ENCODE peak calls at places on chromosomes 5 and 9, in five cellular contexts. Z is IMR-90, L is SK-N-SH, X is K562, S is HepG2. F is an unnamed sample.
A peak's percentile ranks its signal among the peaks of the same experiment; 100 is the strongest.

GRCh38 chr5:127080001-127080478 is 6.7 kb upstream of the C5orf63 start:
- DNase-seq in X (no peak), L (no peak), Z (no peak), S (no peak), F (no peak)

GRCh38 chr5:20972419-20972925 is 984.5 kb upstream of the CDH18 start:
- DNase-seq in Z (peak; percentile 1), L (peak; percentile 0), X (no peak), S (peak; percentile 3), F (peak; percentile 69)

GRCh38 chr9:126459965-126460843 is 133.6 kb downstream of the MVB12B start:
- DNase-seq in L (no peak), X (no peak), Z (peak; percentile 13), S (no peak), F (no peak)

GRCh38 chr9:37031902-37032301 is 2.2 kb downstream of the PAX5 start:
- DNase-seq in X (no peak), Z (no peak), L (no peak), S (no peak), F (no peak)

GRCh38 chr5:169374761-169375160 is 73.8 kb upstream of the SLIT3 start:
- DNase-seq in Z (no peak), S (no peak), L (peak; percentile 9), X (no peak), F (peak; percentile 6)

GRCh38 chr5:150641006-150641570 is 628 bp downstream of the SYNPO start:
- DNase-seq in S (peak; percentile 15), L (no peak), Z (peak; percentile 77), X (no peak), F (peak; percentile 56)

GRCh38 chr5:1495525-1495897 is 28.2 kb downstream of the LPCAT1 start:
- DNase-seq in L (no peak), X (no peak), Z (no peak), S (no peak), F (no peak)

GRCh38 chr5:166625210-166625865 is 1666.1 kb upstream of the WWC1 start:
- DNase-seq in S (no peak), L (no peak), X (no peak), Z (no peak), F (no peak)

GRCh38 chr5:169286572-169287325 is 14.2 kb downstream of the SLIT3 start:
- DNase-seq in S (no peak), L (no peak), X (no peak), Z (no peak), F (no peak)

GRCh38 chr5:174951151-174951780 is 226.9 kb downstream of the MSX2 start:
- DNase-seq in X (peak; percentile 63), S (peak; percentile 71), L (peak; percentile 75), Z (peak; percentile 80), F (peak; percentile 81)

GRCh38 chr5:14429102-14429501 is 152.5 kb upstream of the OTULINL start:
- DNase-seq in L (peak; percentile 59), Z (no peak), X (no peak), S (no peak), F (no peak)

GRCh38 chr5:72347801-72348305 is 27.7 kb downstream of the PTCD2 start:
- DNase-seq in S (no peak), Z (peak; percentile 98), X (no peak), L (no peak), F (peak; percentile 86)

GRCh38 chr5:150299571-150300327 is 3.0 kb downstream of the ARSI start:
- DNase-seq in L (no peak), Z (no peak), S (no peak), X (no peak), F (no peak)

GRCh38 chr9:33111621-33112020 is 35.1 kb upstream of the SMU1 start:
- DNase-seq in S (no peak), L (no peak), Z (no peak), X (no peak), F (no peak)

GRCh38 chr5:50965621-50966362 is 299.4 kb downstream of the PARP8 start:
- DNase-seq in Z (no peak), S (no peak), L (peak; percentile 40), X (no peak), F (no peak)
- TF ChIP-seq USF2 in Z (no peak), S (no peak), L (no peak), X (no peak), F (no peak)

DNA sequence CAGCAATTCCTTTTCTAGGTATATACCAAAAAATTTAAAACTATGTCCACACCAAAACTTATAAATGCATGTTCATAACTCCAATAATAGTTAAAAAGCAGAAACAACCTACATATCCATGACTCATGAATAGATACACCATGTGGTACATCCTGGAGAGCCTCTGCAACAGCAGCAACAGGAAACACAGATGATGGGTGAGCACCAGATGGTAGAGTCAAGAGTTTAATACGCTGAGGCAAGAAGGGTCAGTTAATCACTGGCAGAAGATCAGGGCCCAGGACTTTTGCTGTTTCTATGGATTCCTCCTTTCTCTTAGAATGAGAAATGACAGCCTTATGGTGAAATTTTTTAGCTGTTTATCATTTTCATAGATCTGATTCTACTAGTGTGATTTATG is 351.8 kb upstream of the ADAMTSL1 start:
- DNase-seq in S (no peak), L (no peak), X (no peak), Z (peak; percentile 18), F (no peak)
- TF ChIP-seq SMC3 in S (no peak), L (no peak), X (no peak), Z (no peak), F (no peak)

GRCh38 chr5:68565427-68565826 is 349.9 kb downstream of the PIK3R1 start:
- DNase-seq in Z (no peak), S (no peak), L (no peak), X (no peak), F (no peak)
- TF ChIP-seq USF2 in Z (no peak), S (no peak), L (no peak), X (no peak), F (no peak)

DNA sequence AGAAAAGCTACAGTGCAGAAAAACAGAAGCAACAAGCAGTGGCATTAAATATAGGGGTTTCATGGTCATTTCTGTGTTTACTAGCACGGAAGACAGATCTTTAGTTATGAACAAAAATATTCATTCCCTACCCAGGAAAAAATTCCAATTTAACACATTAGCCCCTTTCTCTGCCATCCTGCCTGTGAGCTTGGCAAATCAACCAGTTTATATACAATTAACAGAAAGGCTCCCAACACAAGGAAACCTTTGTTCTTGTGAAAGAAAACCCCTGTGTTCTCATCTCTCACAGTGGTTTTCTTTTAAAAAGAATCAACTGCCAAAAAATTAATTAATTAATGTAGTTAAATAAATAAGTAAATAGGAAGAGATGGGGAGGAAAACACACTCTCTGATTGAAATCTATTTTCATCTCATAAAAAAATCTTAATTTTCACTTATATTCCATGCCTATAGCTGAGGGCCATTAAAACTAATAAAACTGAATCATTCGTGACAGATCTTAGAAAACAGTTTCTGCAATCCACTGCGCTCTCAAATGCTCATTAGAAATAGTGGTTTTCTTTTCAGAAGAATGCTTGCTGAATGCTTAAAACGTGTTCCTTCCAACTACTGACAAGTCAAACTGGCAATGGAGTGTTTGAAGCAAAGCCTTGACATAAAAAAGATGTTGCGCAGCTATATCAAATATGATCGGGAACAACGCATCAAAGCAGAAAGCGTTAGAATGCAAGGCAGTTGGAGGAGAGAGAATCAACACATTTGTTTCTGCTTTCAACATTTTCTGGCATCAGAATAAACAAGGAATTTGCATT is 387.7 kb downstream of the TLR4 start:
- DNase-seq in S (no peak), X (no peak), L (no peak), Z (no peak), F (no peak)
- TF ChIP-seq SMC3 in S (no peak), X (no peak), L (no peak), Z (no peak), F (no peak)

GRCh38 chr5:145587308-145588071 is 247.7 kb downstream of the PRELID2 start:
- DNase-seq in L (no peak), Z (peak; percentile 93), S (peak; percentile 3), X (no peak), F (peak; percentile 72)
- TF ChIP-seq USF2 in L (no peak), Z (no peak), S (no peak), X (no peak), F (no peak)

GRCh38 chr5:34692781-34693180 is 36.7 kb downstream of the RAI14 start:
- DNase-seq in X (no peak), S (no peak), Z (no peak), L (no peak), F (no peak)

GRCh38 chr5:34690898-34691297 is 34.8 kb downstream of the RAI14 start:
- DNase-seq in S (no peak), X (no peak), Z (no peak), L (no peak), F (no peak)

GRCh38 chr5:34691326-34691725 is 35.2 kb downstream of the RAI14 start:
- DNase-seq in Z (no peak), X (no peak), L (no peak), S (no peak), F (no peak)

GRCh38 chr5:34688015-34688800 is 32.1 kb downstream of the RAI14 start:
- DNase-seq in L (no peak), S (no peak), Z (no peak), X (no peak), F (no peak)

GRCh38 chr5:34690301-34690700 is 34.2 kb downstream of the RAI14 start:
- DNase-seq in X (no peak), L (no peak), Z (no peak), S (peak; percentile 19), F (peak; percentile 23)
- TF ChIP-seq SMC3 in X (no peak), L (no peak), Z (no peak), S (no peak), F (no peak)

GRCh38 chr5:84605246-84605645 is 220.6 kb upstream of the EDIL3 start:
- DNase-seq in Z (no peak), X (no peak), L (no peak), S (no peak), F (no peak)
- TF ChIP-seq USF2 in Z (no peak), X (no peak), L (no peak), S (no peak), F (no peak)

GRCh38 chr5:180605554-180606214 is 14.4 kb upstream of the SCGB3A1 start:
- DNase-seq in L (peak; percentile 74), S (peak; percentile 45), Z (peak; percentile 51), X (peak; percentile 55), F (peak; percentile 61)
- TF ChIP-seq SMC3 in L (peak; percentile 50), S (peak; percentile 58), Z (peak; percentile 48), X (peak; percentile 59), F (peak; percentile 74)